ENCODE peak calls at places on chromosome 18, in six cellular contexts. R, S, E, C, M and J are unnamed samples.

GRCh38 chr18:59229191-59229590 is 9.2 kb downstream of the GRP start:
- DNase-seq in R (no peak), M (no peak), S (no peak), E (no peak), C (no peak), J (no peak)

GRCh38 chr18:53268455-53268854 is 928.5 kb downstream of the DCC start:
- DNase-seq in E (no peak), M (no peak), C (no peak), R (no peak), S (no peak), J (no peak)

GRCh38 chr18:25464211-25464610 is 112.2 kb upstream of the ZNF521 start:
- DNase-seq in C (no peak), S (no peak), R (no peak), E (no peak), M (no peak), J (no peak)

GRCh38 chr18:2655954-2656236 is 369 bp downstream of the SMCHD1 start:
- DNase-seq in E (no peak), M (no peak), C (no peak), R (no peak), S (no peak), J (peak; percentile 58)

GRCh38 chr18:45456076-45457066 is 158.9 kb upstream of the SLC14A2 start:
- DNase-seq in R (no peak), C (no peak), E (no peak), M (no peak), S (no peak), J (no peak)

GRCh38 chr18:33460681-33461080 is 20.2 kb upstream of the CCDC178 start:
- DNase-seq in E (no peak), S (no peak), R (no peak), M (no peak), C (no peak), J (no peak)

GRCh38 chr18:48387300-48387699 is 21.9 kb downstream of the ZBTB7C start:
- DNase-seq in M (no peak), E (no peak), C (no peak), S (no peak), R (no peak), J (no peak)

GRCh38 chr18:78069784-78070664 is 820.4 kb downstream of the GALR1 start:
- DNase-seq in S (no peak), M (no peak), R (no peak), E (no peak), C (no peak), J (no peak)

GRCh38 chr18:35064291-35064690 is 23.1 kb downstream of the MAPRE2 start:
- DNase-seq in S (no peak), R (no peak), C (no peak), M (no peak), E (no peak), J (no peak)

GRCh38 chr18:63220903-63221302 is 98.7 kb downstream of the BCL2 start:
- DNase-seq in M (no peak), E (no peak), C (no peak), R (no peak), S (no peak), J (no peak)

GRCh38 chr18:43574974-43575373 is 297.7 kb upstream of the SYT4 start:
- DNase-seq in E (no peak), R (no peak), M (no peak), S (no peak), C (no peak), J (no peak)